ENCODE peak calls at places on chromosomes 4 and X, in five cellular contexts. W is GM23338, F is endothelial cell of umbilical vein, H is transverse colon, T is suprapubic skin. Q is an unnamed sample.

GRCh38 chr4:53914313-53915016 is 149.9 kb downstream of the CHIC2 start:
- DNase-seq in F (peak), T (no peak), H (no peak), W (no peak), Q (no peak)

GRCh38 chrX:150581093-150581775 is 12.8 kb downstream of the MTM1 start:
- DNase-seq in F (peak), H (no peak), T (no peak), W (no peak), Q (no peak)

GRCh38 chrX:54076903-54077302 is 32.6 kb upstream of the PHF8 start:
- DNase-seq in H (no peak), W (no peak), T (no peak), F (no peak), Q (no peak)

GRCh38 chr4:113593400-113594230 is 167.9 kb downstream of the CAMK2D start:
- DNase-seq in F (no peak), W (no peak), T (no peak), H (no peak), Q (no peak)

GRCh38 chrX:19725545-19726102 is 161.8 kb downstream of the SH3KBP1 start:
- DNase-seq in W (no peak), T (no peak), F (no peak), H (no peak), Q (no peak)

GRCh38 chrX:100296183-100296753 is 113.8 kb downstream of the PCDH19 start:
- DNase-seq in H (no peak), T (no peak), W (peak), F (no peak), Q (no peak)

GRCh38 chrX:118637997-118638396 is 89.4 kb upstream of the IL13RA1 start:
- DNase-seq in T (no peak), F (peak), W (peak), H (no peak), Q (no peak)

GRCh38 chr4:112252234-112252633 is 20.6 kb downstream of the AP1AR start:
- DNase-seq in H (no peak), T (no peak), F (no peak), W (no peak), Q (no peak)

GRCh38 chrX:14903891-14904290 is 30.7 kb downstream of the MOSPD2 start:
- DNase-seq in H (no peak), T (no peak), F (no peak), W (no peak), Q (no peak)

GRCh38 chrX:53268173-53268572 is 13.2 kb downstream of the IQSEC2 start:
- DNase-seq in F (no peak), W (no peak), T (no peak), H (no peak), Q (no peak)

GRCh38 chr4:78129383-78130108 is 72.4 kb downstream of the FRAS1 start:
- DNase-seq in T (no peak), F (no peak), H (no peak), W (no peak), Q (no peak)

GRCh38 chr4:39635023-39635422 is 3.6 kb downstream of the SMIM14 start:
- DNase-seq in W (peak), T (no peak), H (peak), F (no peak), Q (no peak)

GRCh38 chrX:44152867-44153266 is 179.7 kb upstream of the NDP start:
- DNase-seq in W (no peak), T (no peak), F (no peak), H (no peak), Q (no peak)

GRCh38 chr4:53192496-53192895 is 173.4 kb downstream of the SCFD2 start:
- DNase-seq in W (no peak), F (no peak), H (no peak), T (no peak), Q (no peak)

GRCh38 chrX:41600266-41600665 is 88.5 kb upstream of the GPR34 start:
- DNase-seq in H (no peak), W (peak), T (no peak), F (peak), Q (no peak)

GRCh38 chrX:1249101-1249887 is 19.3 kb upstream of the CSF2RA start:
- DNase-seq in W (peak), H (peak), T (no peak), F (no peak), Q (no peak)
- TF ChIP-seq POLR2AphosphoS5 in W (peak), H (no peak), T (no peak), F (no peak), Q (no peak)

GRCh38 chr4:88457307-88458090 is 580 bp downstream of the HERC5 start:
- DNase-seq in W (peak), H (peak), T (peak), F (no peak), Q (no peak)

GRCh38 chr4:88452941-88453340 is 4.0 kb upstream of the HERC5 start:
- DNase-seq in H (no peak), W (no peak), T (no peak), F (no peak), Q (no peak)

GRCh38 chr4:88458091-88458740 is 1.3 kb downstream of the HERC5 start:
- DNase-seq in W (no peak), T (no peak), F (no peak), H (no peak), Q (no peak)

GRCh38 chr4:88451205-88451604 is 5.7 kb upstream of the HERC5 start:
- DNase-seq in F (no peak), H (no peak), T (no peak), W (no peak), Q (no peak)

GRCh38 chr4:88456757-88457306 is at the start of gene HERC5:
- DNase-seq in W (peak), H (peak), F (peak), T (peak), Q (peak)
- TF ChIP-seq POLR2AphosphoS5 in W (peak), H (peak), F (peak), T (no peak), Q (peak)

DNA sequence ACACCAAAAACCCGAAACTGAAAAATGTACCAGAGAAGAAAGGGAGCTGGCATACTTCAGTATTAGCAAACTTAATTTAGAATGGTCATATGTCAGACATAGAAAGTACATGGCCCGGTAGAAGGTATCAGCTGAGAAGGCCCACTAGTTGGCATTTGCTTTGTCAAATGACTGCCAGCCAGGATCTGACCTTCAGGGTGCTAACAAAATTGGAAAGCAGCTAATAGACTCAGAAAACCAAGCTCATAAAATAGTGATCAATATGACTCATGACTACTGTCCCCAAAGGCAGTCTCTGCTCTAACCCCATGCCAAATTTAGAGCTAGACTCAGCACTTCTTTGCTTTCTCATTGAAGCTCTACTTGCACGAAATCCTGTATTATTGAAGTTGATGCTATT is 342.7 kb downstream of the PDGFC start:
- DNase-seq in F (no peak), H (no peak), W (no peak), T (no peak), Q (no peak)
- TF ChIP-seq POLR2AphosphoS5 in F (no peak), H (no peak), W (no peak), T (no peak), Q (no peak)

DNA sequence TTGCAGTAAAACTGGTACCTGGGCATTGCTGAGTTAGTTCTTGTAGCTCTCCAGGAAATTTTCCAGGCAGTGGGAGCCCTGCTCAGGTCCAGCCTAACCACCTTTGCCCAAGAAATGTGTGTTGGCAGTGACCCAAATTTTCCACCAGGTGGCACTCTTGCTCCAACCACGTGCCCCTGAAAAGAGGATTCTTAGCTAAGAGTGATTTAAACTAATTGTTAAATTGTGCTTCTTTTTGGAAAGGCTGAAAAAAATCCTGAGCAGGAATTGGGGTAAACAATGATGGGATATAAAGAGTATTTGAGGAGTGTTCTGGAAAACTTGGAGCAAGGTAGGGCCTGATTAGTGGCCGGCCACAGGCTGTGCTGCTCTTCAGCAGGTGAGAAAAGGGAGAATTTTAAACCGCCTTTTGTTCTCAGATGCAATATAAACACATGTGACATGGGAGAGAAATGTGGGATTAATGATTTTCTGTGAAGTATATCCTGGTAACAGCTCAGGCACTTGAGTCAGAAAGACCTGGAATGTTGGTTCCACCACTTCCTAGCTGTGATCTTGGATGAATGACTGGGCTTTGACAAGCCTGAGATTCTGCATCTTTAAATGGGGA is 219.6 kb downstream of the PTTG2 start:
- DNase-seq in H (peak), F (peak), T (peak), W (peak), Q (no peak)
- TF ChIP-seq POLR2AphosphoS5 in H (peak), F (no peak), T (no peak), W (no peak), Q (no peak)

GRCh38 chr4:93809773-93810172 is 18.8 kb upstream of the ATOH1 start:
- DNase-seq in T (no peak), F (no peak), W (no peak), H (peak), Q (no peak)
- TF ChIP-seq POLR2AphosphoS5 in T (no peak), F (no peak), W (no peak), H (peak), Q (no peak)

GRCh38 chr4:153628796-153629315 is 55.2 kb upstream of the TLR2 start:
- DNase-seq in H (no peak), W (no peak), T (no peak), F (no peak), Q (no peak)
- TF ChIP-seq POLR2AphosphoS5 in H (no peak), W (no peak), T (no peak), F (no peak), Q (no peak)

DNA sequence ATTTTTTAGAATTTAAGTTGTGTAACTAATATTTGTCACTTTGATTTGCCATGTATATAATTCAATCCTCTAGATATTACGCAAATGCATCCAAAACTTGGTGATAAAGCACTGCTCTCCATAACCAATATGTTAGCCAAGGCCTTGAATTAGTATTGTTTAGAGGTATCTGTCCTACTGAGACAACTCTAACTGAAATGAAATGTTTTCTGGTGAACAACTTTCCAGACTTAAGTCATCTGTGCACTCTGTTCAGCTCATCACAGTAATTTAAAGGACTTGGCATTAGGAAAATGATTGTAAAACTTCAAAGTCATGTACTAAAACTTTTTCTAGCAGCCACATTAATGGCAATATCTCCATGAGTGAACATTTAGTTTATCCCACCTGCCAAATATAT is 73.1 kb downstream of the HPGD start:
- DNase-seq in T (no peak), H (no peak), F (no peak), W (no peak), Q (no peak)
- TF ChIP-seq POLR2AphosphoS5 in T (no peak), H (no peak), F (no peak), W (no peak), Q (no peak)

GRCh38 chr4:142142403-142142802 is 506.0 kb downstream of the IL15 start:
- DNase-seq in F (peak), T (no peak), W (no peak), H (no peak), Q (no peak)
- TF ChIP-seq POLR2AphosphoS5 in F (no peak), T (no peak), W (no peak), H (no peak), Q (no peak)

GRCh38 chr4:6680372-6681034 is 13.2 kb upstream of the S100P start:
- DNase-seq in W (peak), F (no peak), H (no peak), T (no peak), Q (no peak)

GRCh38 chr4:6681191-6681590 is 12.5 kb upstream of the S100P start:
- DNase-seq in F (no peak), T (no peak), W (no peak), H (no peak), Q (no peak)

GRCh38 chr4:6673660-6674499 is 19.8 kb upstream of the S100P start:
- DNase-seq in H (peak), F (peak), W (peak), T (peak), Q (peak)

GRCh38 chr4:6674500-6675149 is 19.1 kb upstream of the S100P start:
- DNase-seq in W (peak), T (no peak), F (peak), H (peak), Q (no peak)

DNA sequence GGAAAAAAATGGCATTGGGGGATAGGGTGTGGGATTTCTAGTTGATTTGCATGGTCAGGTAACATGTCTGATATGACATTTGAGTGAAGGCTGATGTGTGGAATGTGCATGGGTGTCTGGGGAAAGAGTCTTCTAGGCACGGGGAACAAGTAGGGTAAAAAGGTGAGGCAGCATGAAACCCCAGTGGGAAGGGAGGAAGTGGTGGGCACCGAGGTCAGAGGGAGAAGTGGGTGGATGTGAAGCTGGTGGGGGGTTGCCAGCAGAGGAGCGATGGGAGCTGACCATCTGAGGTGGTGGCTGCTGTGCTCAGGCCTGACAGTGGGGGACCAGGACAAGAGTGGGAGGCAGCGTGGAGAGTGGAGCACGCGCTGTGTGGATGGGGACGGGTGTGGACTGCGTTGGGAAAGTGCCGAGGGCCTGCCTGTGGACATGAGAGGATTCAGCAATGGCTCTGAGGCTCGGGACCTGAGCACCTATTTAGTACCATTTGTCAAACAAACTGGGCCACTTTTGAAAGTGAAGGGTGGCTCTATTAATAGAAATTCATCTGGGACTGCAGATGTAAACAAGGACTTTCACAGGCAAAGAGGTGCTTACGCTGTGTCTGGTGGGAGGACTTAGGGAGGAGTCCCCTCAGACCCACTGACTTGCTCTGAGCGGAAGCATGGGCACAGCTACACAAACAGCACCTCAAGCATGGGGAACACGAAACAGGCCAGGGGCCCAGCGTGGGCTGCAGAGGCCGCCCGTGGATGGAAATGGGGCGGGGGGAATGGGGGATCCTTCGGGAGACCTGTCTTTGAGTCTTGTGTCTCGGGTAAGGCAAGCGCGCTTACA is 16.7 kb upstream of the S100P start:
- DNase-seq in T (no peak), W (no peak), H (no peak), F (no peak), Q (no peak)
- TF ChIP-seq POLR2AphosphoS5 in T (no peak), W (no peak), H (no peak), F (no peak), Q (no peak)

GRCh38 chr4:85828295-85828910 is 353.5 kb downstream of the ARHGAP24 start:
- DNase-seq in W (no peak), T (no peak), H (no peak), F (no peak), Q (no peak)

GRCh38 chr4:85825937-85826678 is 351.2 kb downstream of the ARHGAP24 start:
- DNase-seq in T (no peak), H (peak), W (peak), F (peak), Q (no peak)

GRCh38 chr4:85831647-85832046 is 356.7 kb downstream of the ARHGAP24 start:
- DNase-seq in T (no peak), W (no peak), H (no peak), F (no peak), Q (no peak)

GRCh38 chr4:85833311-85833710 is 358.4 kb downstream of the ARHGAP24 start:
- DNase-seq in W (no peak), F (no peak), H (no peak), T (no peak), Q (no peak)

GRCh38 chr4:85829276-85830051 is 354.5 kb downstream of the ARHGAP24 start:
- DNase-seq in W (no peak), T (no peak), H (no peak), F (no peak), Q (no peak)
- TF ChIP-seq POLR2AphosphoS5 in W (no peak), T (no peak), H (no peak), F (no peak), Q (no peak)